ENCODE peak calls at places on chromosome 10, in five cellular contexts. One of them, this sample, is unnamed.

GRCh38 chr10:104966563-104967280 is 325.6 kb downstream of the SORCS3 start:
- DNase-seq in SW 1271: no peak
- DNase-seq in NCI-H1092 treated with DMSO at 0.1 percent for 48 hours: no peak
- DNase-seq in cardiac muscle cell: no peak
- DNase-seq in fibroblast of lung: no peak
- DNase-seq in this sample: no peak

GRCh38 chr10:79404231-79404609 is 41.2 kb downstream of the ZCCHC24 start:
- DNase-seq in fibroblast of lung: peak; percentile 82
- DNase-seq in NCI-H1092 treated with DMSO at 0.1 percent for 48 hours: no peak
- DNase-seq in cardiac muscle cell: peak; percentile 98
- DNase-seq in SW 1271: no peak
- DNase-seq in this sample: no peak

GRCh38 chr10:96370575-96371157 is 11.9 kb upstream of the OPALIN start:
- DNase-seq in fibroblast of lung: peak; percentile 7
- DNase-seq in cardiac muscle cell: peak; percentile 61
- DNase-seq in SW 1271: peak; percentile 28
- DNase-seq in NCI-H1092 treated with DMSO at 0.1 percent for 48 hours: peak; percentile 35
- DNase-seq in this sample: peak; percentile 38

GRCh38 chr10:125554016-125554703 is 128.8 kb downstream of the TEX36 start:
- DNase-seq in cardiac muscle cell: no peak
- DNase-seq in SW 1271: no peak
- DNase-seq in fibroblast of lung: no peak
- DNase-seq in NCI-H1092 treated with DMSO at 0.1 percent for 48 hours: no peak
- DNase-seq in this sample: no peak

GRCh38 chr10:133292919-133293809 is 15.5 kb downstream of the TUBGCP2 start:
- DNase-seq in fibroblast of lung: peak; percentile 60
- DNase-seq in cardiac muscle cell: peak; percentile 48
- DNase-seq in SW 1271: peak; percentile 56
- DNase-seq in NCI-H1092 treated with DMSO at 0.1 percent for 48 hours: no peak
- DNase-seq in this sample: no peak

GRCh38 chr10:21536874-21537273 is 2.8 kb downstream of the MLLT10 start:
- DNase-seq in cardiac muscle cell: no peak
- DNase-seq in fibroblast of lung: no peak
- DNase-seq in SW 1271: no peak
- DNase-seq in NCI-H1092 treated with DMSO at 0.1 percent for 48 hours: no peak
- DNase-seq in this sample: no peak

GRCh38 chr10:13414855-13415254 is 66.8 kb upstream of the SEPHS1 start:
- DNase-seq in NCI-H1092 treated with DMSO at 0.1 percent for 48 hours: no peak
- DNase-seq in cardiac muscle cell: peak; percentile 39
- DNase-seq in SW 1271: no peak
- DNase-seq in fibroblast of lung: peak; percentile 29
- DNase-seq in this sample: no peak

GRCh38 chr10:114902151-114902550 is 35.8 kb upstream of the TRUB1 start:
- DNase-seq in NCI-H1092 treated with DMSO at 0.1 percent for 48 hours: no peak
- DNase-seq in SW 1271: no peak
- DNase-seq in fibroblast of lung: peak; percentile 66
- DNase-seq in cardiac muscle cell: peak; percentile 21
- DNase-seq in this sample: no peak

GRCh38 chr10:102287991-102288390 is 42.7 kb downstream of the GBF1 start:
- DNase-seq in cardiac muscle cell: no peak
- DNase-seq in NCI-H1092 treated with DMSO at 0.1 percent for 48 hours: no peak
- DNase-seq in fibroblast of lung: no peak
- DNase-seq in SW 1271: no peak
- DNase-seq in this sample: no peak

GRCh38 chr10:99430116-99430450 is 341 bp downstream of the GOT1 start:
- DNase-seq in fibroblast of lung: peak; percentile 1
- DNase-seq in SW 1271: no peak
- DNase-seq in NCI-H1092 treated with DMSO at 0.1 percent for 48 hours: no peak
- DNase-seq in cardiac muscle cell: peak; percentile 27
- DNase-seq in this sample: no peak

GRCh38 chr10:7192831-7193348 is 217.9 kb downstream of the SFMBT2 start:
- DNase-seq in cardiac muscle cell: no peak
- DNase-seq in SW 1271: no peak
- DNase-seq in fibroblast of lung: no peak
- DNase-seq in NCI-H1092 treated with DMSO at 0.1 percent for 48 hours: no peak
- DNase-seq in this sample: peak; percentile 47

GRCh38 chr10:3584926-3585784 is 199.9 kb downstream of the KLF6 start:
- DNase-seq in fibroblast of lung: no peak
- DNase-seq in NCI-H1092 treated with DMSO at 0.1 percent for 48 hours: no peak
- DNase-seq in SW 1271: no peak
- DNase-seq in cardiac muscle cell: no peak
- DNase-seq in this sample: no peak

GRCh38 chr10:79386637-79387465 is 39.6 kb downstream of the PPIF start:
- DNase-seq in cardiac muscle cell: no peak
- DNase-seq in fibroblast of lung: no peak
- DNase-seq in SW 1271: no peak
- DNase-seq in NCI-H1092 treated with DMSO at 0.1 percent for 48 hours: no peak
- DNase-seq in this sample: no peak

GRCh38 chr10:62803993-62804383 is 532 bp upstream of the ADO start:
- DNase-seq in SW 1271: no peak
- DNase-seq in NCI-H1092 treated with DMSO at 0.1 percent for 48 hours: no peak
- DNase-seq in cardiac muscle cell: no peak
- DNase-seq in fibroblast of lung: peak; percentile 10
- DNase-seq in this sample: no peak